ENCODE peak calls at places on chromosomes 16 and 17, in four cellular contexts. One of them, this sample, is unnamed.

GRCh38 chr17:27294689-27295630 is 1.0 kb downstream of the WSB1 start:
- DNase-seq in body of pancreas: peak; percentile 63
- DNase-seq in gastrocnemius medialis: peak; percentile 60
- DNase-seq in spleen: no peak
- DNase-seq in this sample: peak; percentile 64

GRCh38 chr17:71176315-71176714 is 944.5 kb upstream of the SOX9 start:
- DNase-seq in body of pancreas: no peak
- DNase-seq in gastrocnemius medialis: no peak
- DNase-seq in spleen: no peak
- DNase-seq in this sample: no peak

GRCh38 chr16:69019811-69020210 is 85.6 kb upstream of the HAS3 start:
- DNase-seq in gastrocnemius medialis: no peak
- DNase-seq in spleen: no peak
- DNase-seq in body of pancreas: no peak
- DNase-seq in this sample: no peak

GRCh38 chr17:31802502-31802901 is 56.5 kb downstream of the COPRS start:
- DNase-seq in body of pancreas: no peak
- DNase-seq in spleen: no peak
- DNase-seq in gastrocnemius medialis: no peak
- DNase-seq in this sample: peak; percentile 38

GRCh38 chr16:27232061-27232841 is 28.9 kb downstream of the KDM8 start:
- DNase-seq in spleen: peak; percentile 87
- DNase-seq in gastrocnemius medialis: no peak
- DNase-seq in body of pancreas: no peak
- DNase-seq in this sample: peak; percentile 37

GRCh38 chr16:4091638-4092037 is 24.6 kb downstream of the ADCY9 start:
- DNase-seq in gastrocnemius medialis: peak; percentile 87
- DNase-seq in body of pancreas: peak; percentile 33
- DNase-seq in spleen: no peak
- DNase-seq in this sample: no peak

GRCh38 chr17:63426041-63426916 is 19.8 kb downstream of the CYB561 start:
- DNase-seq in gastrocnemius medialis: no peak
- DNase-seq in spleen: no peak
- DNase-seq in body of pancreas: peak; percentile 11
- DNase-seq in this sample: no peak

GRCh38 chr17:15319461-15319860 is 21.9 kb downstream of the TEKT3 start:
- DNase-seq in gastrocnemius medialis: no peak
- DNase-seq in body of pancreas: no peak
- DNase-seq in spleen: no peak
- DNase-seq in this sample: no peak

GRCh38 chr16:75320435-75320834 is 69.0 kb upstream of the BCAR1 start:
- DNase-seq in gastrocnemius medialis: no peak
- DNase-seq in body of pancreas: no peak
- DNase-seq in spleen: no peak
- DNase-seq in this sample: no peak

GRCh38 chr17:67902531-67903231 is 77.4 kb downstream of the BPTF start:
- DNase-seq in gastrocnemius medialis: no peak
- DNase-seq in spleen: no peak
- DNase-seq in body of pancreas: no peak
- DNase-seq in this sample: no peak

GRCh38 chr17:81527591-81528383 is at the start of gene FSCN2:
- DNase-seq in gastrocnemius medialis: no peak
- DNase-seq in body of pancreas: no peak
- DNase-seq in spleen: no peak
- DNase-seq in this sample: no peak

GRCh38 chr16:79639576-79640311 is 39.2 kb upstream of the MAF start:
- DNase-seq in spleen: no peak
- DNase-seq in gastrocnemius medialis: no peak
- DNase-seq in body of pancreas: no peak
- DNase-seq in this sample: no peak

GRCh38 chr17:75822119-75822799 is 21.9 kb downstream of the UNC13D start:
- DNase-seq in gastrocnemius medialis: no peak
- DNase-seq in body of pancreas: peak; percentile 87
- DNase-seq in spleen: no peak
- DNase-seq in this sample: no peak

GRCh38 chr17:81735181-81736102 is 23.4 kb downstream of the SLC25A10 start:
- DNase-seq in spleen: peak; percentile 87
- DNase-seq in gastrocnemius medialis: no peak
- DNase-seq in body of pancreas: peak; percentile 14
- DNase-seq in this sample: no peak

GRCh38 chr17:28996554-28997096 is 9.2 kb downstream of the SEZ6 start:
- DNase-seq in body of pancreas: no peak
- DNase-seq in gastrocnemius medialis: no peak
- DNase-seq in spleen: no peak
- DNase-seq in this sample: peak; percentile 42

GRCh38 chr17:59372138-59372751 is 40.8 kb downstream of the YPEL2 start:
- DNase-seq in body of pancreas: no peak
- DNase-seq in spleen: no peak
- DNase-seq in gastrocnemius medialis: peak; percentile 69
- DNase-seq in this sample: peak; percentile 58

GRCh38 chr16:31130899-31131298 is 4.6 kb downstream of the PRSS8 start:
- DNase-seq in body of pancreas: peak; percentile 95
- DNase-seq in spleen: no peak
- DNase-seq in gastrocnemius medialis: no peak
- DNase-seq in this sample: no peak

GRCh38 chr16:1526608-1527555 is 6.6 kb upstream of the TMEM204 start:
- DNase-seq in body of pancreas: no peak
- DNase-seq in spleen: no peak
- DNase-seq in gastrocnemius medialis: no peak
- DNase-seq in this sample: no peak

GRCh38 chr16:63933841-63934240 is 1188.0 kb downstream of the CDH11 start:
- DNase-seq in body of pancreas: no peak
- DNase-seq in spleen: no peak
- DNase-seq in gastrocnemius medialis: no peak
- DNase-seq in this sample: no peak

GRCh38 chr17:58354541-58355216 is 2.7 kb upstream of the SUPT4H1 start:
- DNase-seq in gastrocnemius medialis: no peak
- DNase-seq in body of pancreas: no peak
- DNase-seq in spleen: no peak
- DNase-seq in this sample: no peak

GRCh38 chr17:29571486-29571882 is 3.0 kb downstream of the TP53I13 start:
- DNase-seq in spleen: peak; percentile 46
- DNase-seq in gastrocnemius medialis: peak; percentile 11
- DNase-seq in body of pancreas: no peak
- DNase-seq in this sample: no peak

GRCh38 chr17:81927653-81928496 is at the start of gene MAFG:
- DNase-seq in gastrocnemius medialis: peak; percentile 86
- DNase-seq in body of pancreas: peak; percentile 90
- DNase-seq in spleen: peak; percentile 97
- DNase-seq in this sample: peak; percentile 93

GRCh38 chr16:57751539-57752202 is 16.1 kb downstream of the KATNB1 start:
- DNase-seq in gastrocnemius medialis: no peak
- DNase-seq in spleen: no peak
- DNase-seq in body of pancreas: no peak
- DNase-seq in this sample: peak; percentile 51

GRCh38 chr17:40779181-40779909 is 3.0 kb downstream of the KRT27 start:
- DNase-seq in body of pancreas: no peak
- DNase-seq in spleen: no peak
- DNase-seq in gastrocnemius medialis: no peak
- DNase-seq in this sample: no peak

GRCh38 chr17:78739331-78739853 is 42.7 kb downstream of the CYTH1 start:
- DNase-seq in spleen: peak; percentile 64
- DNase-seq in body of pancreas: no peak
- DNase-seq in gastrocnemius medialis: no peak
- DNase-seq in this sample: no peak

GRCh38 chr16:10009691-10010090 is 172.5 kb downstream of the GRIN2A start:
- DNase-seq in gastrocnemius medialis: no peak
- DNase-seq in body of pancreas: no peak
- DNase-seq in spleen: no peak
- DNase-seq in this sample: no peak

GRCh38 chr16:57305159-57305811 is 20.8 kb upstream of the PLLP start:
- DNase-seq in body of pancreas: no peak
- DNase-seq in spleen: peak; percentile 48
- DNase-seq in gastrocnemius medialis: peak; percentile 29
- DNase-seq in this sample: peak; percentile 64

GRCh38 chr17:42750730-42751356 is 6.0 kb upstream of the EZH1 start:
- DNase-seq in spleen: peak; percentile 7
- DNase-seq in gastrocnemius medialis: no peak
- DNase-seq in body of pancreas: no peak
- DNase-seq in this sample: no peak

GRCh38 chr16:84507011-84507982 is 2.8 kb upstream of the MEAK7 start:
- DNase-seq in body of pancreas: no peak
- DNase-seq in gastrocnemius medialis: no peak
- DNase-seq in spleen: peak; percentile 87
- DNase-seq in this sample: peak; percentile 62

GRCh38 chr17:29603109-29603674 is 10.3 kb downstream of the ANKRD13B start:
- DNase-seq in gastrocnemius medialis: no peak
- DNase-seq in body of pancreas: no peak
- DNase-seq in spleen: no peak
- DNase-seq in this sample: no peak

GRCh38 chr16:57576429-57576870 is 34.0 kb downstream of the ADGRG5 start:
- DNase-seq in gastrocnemius medialis: peak; percentile 29
- DNase-seq in spleen: peak; percentile 91
- DNase-seq in body of pancreas: peak; percentile 85
- DNase-seq in this sample: peak; percentile 61

GRCh38 chr16:85453-85782 is 7.4 kb downstream of the MPG start:
- DNase-seq in spleen: no peak
- DNase-seq in gastrocnemius medialis: no peak
- DNase-seq in body of pancreas: no peak
- DNase-seq in this sample: no peak

GRCh38 chr16:83060-83603 is 5.1 kb downstream of the MPG start:
- DNase-seq in body of pancreas: no peak
- DNase-seq in gastrocnemius medialis: no peak
- DNase-seq in spleen: no peak
- DNase-seq in this sample: no peak

GRCh38 chr16:85865-86264 is 7.8 kb downstream of the MPG start:
- DNase-seq in body of pancreas: no peak
- DNase-seq in spleen: no peak
- DNase-seq in gastrocnemius medialis: no peak
- DNase-seq in this sample: peak; percentile 30

GRCh38 chr16:84718-85452 is 6.9 kb downstream of the MPG start:
- DNase-seq in body of pancreas: no peak
- DNase-seq in spleen: peak; percentile 87
- DNase-seq in gastrocnemius medialis: peak; percentile 62
- DNase-seq in this sample: peak; percentile 72

DNA sequence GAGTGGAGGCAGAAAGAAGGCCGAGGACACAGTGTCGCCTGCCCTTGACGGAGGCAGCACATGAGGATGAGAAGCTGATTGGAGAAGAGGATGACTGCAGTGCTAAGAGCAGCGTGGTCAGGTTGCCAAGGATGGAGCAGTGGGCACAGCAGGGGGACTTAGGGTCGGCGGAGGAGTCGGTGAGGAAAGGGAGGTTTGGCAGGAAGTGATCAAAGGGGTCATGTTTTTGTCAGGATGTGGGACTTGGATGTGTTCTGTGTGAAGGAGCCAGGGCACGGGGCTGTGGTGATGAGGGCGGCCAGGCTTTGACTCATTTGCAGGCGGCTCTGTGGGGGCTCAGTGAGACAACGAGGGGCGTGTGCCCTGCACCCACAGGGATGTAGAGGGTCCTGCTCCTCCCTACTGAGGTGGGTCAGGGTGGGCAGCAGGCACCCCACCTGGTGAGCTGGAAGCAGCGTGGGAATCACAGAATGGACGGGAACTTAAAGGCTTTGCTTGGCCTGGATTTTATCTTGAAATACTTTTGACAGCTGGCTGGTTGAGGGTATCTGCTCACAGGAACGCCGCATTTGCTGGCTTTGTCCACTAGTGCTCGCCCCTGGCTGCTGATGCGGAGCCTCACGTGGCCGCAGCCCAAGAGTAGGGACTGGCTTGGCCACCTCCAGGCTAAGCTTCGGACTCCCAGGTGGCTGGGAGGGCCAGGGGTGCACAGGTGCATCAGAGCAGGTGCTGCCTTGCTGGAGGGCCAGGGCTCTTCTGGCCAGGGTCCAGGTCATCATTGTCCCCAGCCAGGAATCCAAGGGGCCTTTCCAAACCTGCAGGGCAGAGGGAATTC is 6.0 kb downstream of the MPG start:
- DNase-seq in gastrocnemius medialis: no peak
- DNase-seq in body of pancreas: no peak
- DNase-seq in spleen: no peak
- DNase-seq in this sample: no peak
- TF ChIP-seq POLR2A in gastrocnemius medialis: no peak
- TF ChIP-seq POLR2A in body of pancreas: no peak
- TF ChIP-seq POLR2A in spleen: no peak
- TF ChIP-seq POLR2A in this sample: no peak

GRCh38 chr16:19555938-19556778 is 655 bp downstream of the VPS35L start:
- DNase-seq in gastrocnemius medialis: no peak
- DNase-seq in spleen: no peak
- DNase-seq in body of pancreas: no peak
- DNase-seq in this sample: no peak
- TF ChIP-seq CTCF in gastrocnemius medialis: no peak
- TF ChIP-seq CTCF in spleen: no peak
- TF ChIP-seq CTCF in body of pancreas: no peak
- TF ChIP-seq CTCF in this sample: no peak

DNA sequence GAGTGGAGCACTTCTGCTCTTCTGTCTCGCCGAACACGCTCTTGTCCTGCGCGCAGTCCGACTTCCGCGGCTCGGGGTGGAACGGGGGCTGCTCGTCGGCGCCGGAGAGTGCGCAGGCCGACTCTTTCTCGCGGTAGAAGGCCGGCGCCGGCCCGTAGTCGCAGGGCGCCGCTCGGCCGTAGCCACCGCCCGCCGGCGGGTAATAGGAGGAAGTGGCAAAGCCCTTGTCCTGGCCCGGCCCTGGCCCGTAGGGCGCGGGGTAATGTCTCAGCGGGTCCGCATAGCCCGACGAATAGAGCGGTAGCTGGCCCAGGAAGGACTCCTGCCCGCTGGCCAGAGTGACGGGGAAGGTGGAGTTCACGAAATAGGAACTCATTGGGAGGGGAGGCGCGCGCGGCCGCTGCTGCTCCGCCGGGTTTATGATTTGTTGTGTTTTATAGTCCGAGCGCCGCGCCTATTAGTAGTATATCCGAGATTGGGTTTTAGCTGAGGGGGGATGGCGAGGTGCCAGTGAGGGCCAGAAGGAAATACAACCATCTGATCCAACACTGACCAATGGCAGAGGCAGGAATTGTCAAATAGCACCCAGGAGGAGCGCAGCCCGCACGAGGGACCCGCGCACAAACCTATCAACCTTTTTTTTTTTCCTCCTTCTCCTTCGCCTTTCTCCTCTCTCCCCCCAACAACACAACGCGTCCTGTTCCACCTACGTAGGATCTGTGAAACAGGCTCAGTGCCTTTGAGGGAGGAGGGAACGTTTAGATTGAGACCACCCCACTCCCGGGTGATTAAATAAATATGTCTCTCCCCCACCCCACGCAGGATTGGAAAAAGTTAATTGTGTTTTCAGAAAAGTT is 4.4 kb upstream of the HOXB5 start:
- DNase-seq in gastrocnemius medialis: no peak
- DNase-seq in body of pancreas: peak; percentile 39
- DNase-seq in spleen: peak; percentile 83
- DNase-seq in this sample: peak; percentile 80
- TF ChIP-seq POLR2A in gastrocnemius medialis: no peak
- TF ChIP-seq POLR2A in body of pancreas: peak; percentile 37
- TF ChIP-seq POLR2A in spleen: no peak
- TF ChIP-seq POLR2A in this sample: peak; percentile 29

GRCh38 chr16:30075503-30076275 is at the start of gene PPP4C:
- DNase-seq in gastrocnemius medialis: peak; percentile 89
- DNase-seq in spleen: peak; percentile 97
- DNase-seq in body of pancreas: peak; percentile 91
- DNase-seq in this sample: peak; percentile 94
- TF ChIP-seq CTCF in gastrocnemius medialis: no peak
- TF ChIP-seq CTCF in spleen: peak; percentile 38
- TF ChIP-seq CTCF in body of pancreas: no peak
- TF ChIP-seq CTCF in this sample: peak; percentile 9